ENCODE peak calls at places on chromosomes 5 and 9, in six cellular contexts. E is suprapubic skin; C is GM12865; M is CD8-positive, alpha-beta T cell; H is left lung; S is foreskin fibroblast. V is an unnamed sample.

GRCh38 chr5:56176155-56176798 is 56.9 kb downstream of the ANKRD55 start:
- DNase-seq in E (no peak), C (no peak), M (no peak), H (no peak), S (peak; percentile 84), V (no peak)

GRCh38 chr5:1778138-1779020 is 21.3 kb downstream of the MRPL36 start:
- DNase-seq in E (peak; percentile 57), C (no peak), M (no peak), H (peak; percentile 54), S (no peak), V (no peak)

GRCh38 chr9:131630206-131630831 is 85.0 kb downstream of the PRRT1B start:
- DNase-seq in E (no peak), C (peak; percentile 80), M (no peak), H (no peak), S (no peak), V (no peak)

GRCh38 chr5:83955916-83956315 is 235.3 kb upstream of the HAPLN1 start:
- DNase-seq in E (no peak), C (no peak), M (no peak), H (no peak), S (peak; percentile 5), V (peak; percentile 66)

GRCh38 chr9:19133549-19134345 is 6.5 kb upstream of the PLIN2 start:
- DNase-seq in E (no peak), C (peak; percentile 21), M (no peak), H (no peak), S (no peak), V (no peak)

GRCh38 chr9:19660019-19660418 is 128.8 kb downstream of the SLC24A2 start:
- DNase-seq in E (no peak), C (no peak), M (no peak), H (no peak), S (no peak), V (no peak)

GRCh38 chr9:81384911-81385310 is 304.4 kb downstream of the TLE1 start:
- DNase-seq in E (no peak), C (no peak), M (no peak), H (no peak), S (no peak), V (no peak)

GRCh38 chr5:155616779-155617392 is 603.3 kb downstream of the KIF4B start:
- DNase-seq in E (no peak), C (peak; percentile 39), M (peak; percentile 4), H (no peak), S (no peak), V (no peak)

GRCh38 chr5:144203750-144204596 is 33.3 kb downstream of the KCTD16 start:
- DNase-seq in E (no peak), C (peak; percentile 70), M (no peak), H (no peak), S (peak; percentile 53), V (peak; percentile 67)

GRCh38 chr5:73454379-73455036 is 5.9 kb upstream of the FOXD1 start:
- DNase-seq in E (no peak), C (peak; percentile 56), M (no peak), H (no peak), S (no peak), V (no peak)

GRCh38 chr9:136487672-136488071 is 4.8 kb upstream of the SEC16A start:
- DNase-seq in E (no peak), C (no peak), M (no peak), H (peak; percentile 45), S (no peak), V (no peak)

GRCh38 chr9:87238545-87238944 is 259.1 kb upstream of the DAPK1 start:
- DNase-seq in E (no peak), C (no peak), M (no peak), H (no peak), S (no peak), V (no peak)

GRCh38 chr5:76818844-76819831 is at the start of gene F2RL1:
- DNase-seq in E (peak; percentile 79), C (no peak), M (peak; percentile 48), H (peak; percentile 94), S (peak; percentile 59), V (peak; percentile 78)

GRCh38 chr5:181088289-181088688 is 42.7 kb downstream of the OR2V1 start:
- DNase-seq in E (no peak), C (peak; percentile 31), M (no peak), H (no peak), S (no peak), V (no peak)

GRCh38 chr5:179256229-179257189 is 88.8 kb downstream of the ADAMTS2 start:
- DNase-seq in E (peak; percentile 72), C (no peak), M (no peak), H (peak; percentile 63), S (no peak), V (no peak)

GRCh38 chr9:12784461-12785250 is 9.8 kb downstream of the LURAP1L start:
- DNase-seq in E (no peak), C (peak; percentile 63), M (no peak), H (peak; percentile 49), S (peak; percentile 95), V (peak; percentile 27)

GRCh38 chr5:144202072-144202471 is 31.4 kb downstream of the KCTD16 start:
- DNase-seq in E (no peak), C (no peak), M (no peak), H (no peak), S (no peak), V (peak; percentile 39)

GRCh38 chr5:54537720-54538119 is 20.2 kb downstream of the SNX18 start:
- DNase-seq in E (no peak), C (no peak), M (no peak), H (no peak), S (no peak), V (no peak)

GRCh38 chr5:135979510-135979909 is 24.7 kb upstream of the LECT2 start:
- DNase-seq in E (no peak), C (no peak), M (no peak), H (no peak), S (peak; percentile 82), V (no peak)

DNA sequence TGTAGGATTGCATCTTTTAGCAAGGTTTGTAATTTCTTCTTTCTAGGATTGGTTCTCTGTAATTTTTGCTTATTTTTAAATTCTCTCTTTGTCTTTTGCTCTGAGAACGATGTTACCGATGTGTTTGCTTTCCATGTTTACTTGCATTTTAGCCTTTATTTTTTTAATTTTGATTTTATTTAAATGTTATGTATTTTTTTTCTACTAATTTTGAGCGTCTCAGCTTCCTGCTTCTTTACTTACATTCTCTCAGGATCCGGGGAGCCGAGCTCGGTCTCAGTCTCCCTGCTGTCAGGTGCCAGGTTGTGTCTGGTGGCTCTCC is 20.9 kb downstream of the ANXA2R start:
- DNase-seq in E (no peak), C (no peak), M (no peak), H (peak; percentile 64), S (no peak), V (no peak)
- H3K4me3 ChIP-seq in E (peak overlapping the region; percentile 57), C (peak overlapping the region; percentile 62), M (peak overlapping the region; percentile 70), H (peak overlapping the region; percentile 50), S (peak overlapping the region; percentile 21), V (peak overlapping the region; percentile 59)

GRCh38 chr5:169808118-169808581 is 171.1 kb downstream of the DOCK2 start:
- DNase-seq in E (no peak), C (no peak), M (no peak), H (no peak), S (no peak), V (no peak)
- TF ChIP-seq CTCF in E (no peak), C (peak; percentile 3), M (no peak), H (no peak), S (no peak), V (no peak)

GRCh38 chr5:67537439-67538342 is 341.1 kb upstream of the CD180 start:
- DNase-seq in E (no peak), C (no peak), M (no peak), H (no peak), S (no peak), V (peak; percentile 16)
- H3K4me3 ChIP-seq in E (peak overlapping the region; percentile 8), C (no peak overlapping the region), M (peak overlapping the region; percentile 46), H (peak overlapping the region; percentile 13), S (peak overlapping the region; percentile 28), V (no peak overlapping the region)

GRCh38 chr9:71638627-71639026 is 129.7 kb downstream of the CEMIP2 start:
- DNase-seq in E (no peak), C (no peak), M (peak; percentile 1), H (no peak), S (no peak), V (no peak)
- TF ChIP-seq CTCF in E (no peak), C (no peak), M (no peak), H (no peak), S (no peak), V (no peak)

DNA sequence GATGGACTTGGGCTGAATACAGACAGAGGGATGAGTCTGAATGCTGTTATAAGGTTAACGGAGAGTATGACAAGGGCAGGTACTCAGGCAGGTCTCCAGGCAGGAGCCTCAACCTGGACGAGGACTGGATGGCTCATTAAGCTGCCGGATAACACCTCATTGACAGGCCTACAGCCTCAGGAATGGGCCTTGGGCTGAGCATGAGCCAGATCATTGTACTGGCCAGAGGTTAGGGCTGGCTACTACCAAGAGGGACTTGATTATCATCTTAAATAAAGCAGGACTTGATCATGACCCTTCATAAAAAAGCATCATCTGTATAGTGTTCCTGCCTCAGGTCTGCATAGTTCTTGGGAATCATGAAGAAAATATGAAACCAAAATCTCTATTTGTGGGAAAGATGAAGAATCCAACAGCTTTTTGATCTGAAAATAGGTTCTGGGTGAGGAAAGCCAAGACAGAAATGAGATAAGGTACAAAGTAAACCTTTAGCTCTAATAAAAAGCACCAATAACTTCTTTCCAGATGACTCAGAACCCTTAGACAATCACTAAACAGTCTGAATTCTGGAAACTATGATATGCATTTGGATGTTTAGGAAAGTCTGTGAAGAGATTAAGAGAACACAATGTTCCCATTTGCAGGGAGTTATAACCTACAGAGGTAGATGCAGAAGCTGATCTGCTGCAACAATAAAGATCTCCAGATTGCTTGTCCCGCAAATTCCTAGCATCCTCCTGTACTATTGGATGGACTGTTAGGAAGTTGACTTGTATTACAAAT is 343.1 kb downstream of the CTNND2 start:
- DNase-seq in E (no peak), C (no peak), M (no peak), H (no peak), S (no peak), V (no peak)
- H3K4me3 ChIP-seq in E (no peak overlapping the region), C (no peak overlapping the region), M (no peak overlapping the region), H (no peak overlapping the region), S (no peak overlapping the region), V (no peak overlapping the region)

DNA sequence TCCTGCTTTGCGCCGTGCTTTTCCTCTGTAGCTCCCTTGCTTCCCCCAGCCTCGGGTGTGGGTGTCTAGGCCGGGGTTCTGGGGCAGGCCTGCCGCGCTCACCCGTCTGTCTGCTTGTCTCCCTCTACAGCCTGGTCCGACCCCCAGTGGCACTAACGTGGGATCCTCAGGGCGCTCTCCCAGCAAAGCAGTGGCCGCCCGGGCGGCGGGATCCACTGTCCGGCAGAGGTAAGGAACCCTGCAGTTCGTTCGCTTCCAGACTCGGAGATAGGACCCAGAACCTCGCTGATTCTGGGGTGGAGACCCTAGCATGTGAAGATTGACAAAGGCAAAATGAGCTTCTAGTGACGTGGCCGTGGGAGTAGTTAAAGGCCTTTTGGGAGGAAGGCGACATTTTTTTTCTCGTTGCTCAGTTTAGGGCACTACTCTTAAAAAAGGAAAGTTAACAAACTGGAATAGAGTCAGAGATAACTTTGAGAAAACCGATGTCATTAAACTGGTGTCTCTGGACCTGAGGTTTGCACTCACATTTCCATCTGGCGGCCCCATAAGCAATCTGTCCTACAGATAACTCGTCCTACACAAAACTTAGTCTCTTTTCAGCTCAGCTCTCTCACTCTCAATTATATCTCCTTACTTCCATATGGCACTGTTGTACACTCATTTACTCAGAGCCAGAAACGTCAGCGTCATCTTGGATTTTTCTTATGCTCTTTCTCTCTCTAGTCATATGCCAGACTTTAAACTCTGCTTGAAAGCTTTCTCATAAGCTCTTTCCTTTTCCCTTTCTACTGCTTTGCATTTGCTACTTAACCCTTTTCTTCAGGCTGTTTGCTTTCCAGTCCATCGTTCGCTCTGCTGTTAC is 566 bp downstream of the SEC61B start:
- DNase-seq in E (no peak), C (no peak), M (no peak), H (peak; percentile 82), S (no peak), V (no peak)
- TF ChIP-seq CTCF in E (no peak), C (no peak), M (no peak), H (no peak), S (no peak), V (no peak)

V was measured in astrocyte of the cerebellum.